ENCODE peak calls at places on chromosomes 3 and 15, in four cellular contexts. N is GM12878, S is HL-60, M is prostate gland. G is an unnamed sample.

GRCh38 chr3:49158108-49158709 is 7.9 kb downstream of the CCDC71 start:
- DNase-seq in S (peak), N (peak), M (no peak), G (no peak)

GRCh38 chr3:112289011-112289410 is 5.0 kb downstream of the SLC9C1 start:
- DNase-seq in M (no peak), S (no peak), N (no peak), G (no peak)

GRCh38 chr15:49808341-49808740 is 187.5 kb downstream of the DTWD1 start:
- DNase-seq in M (no peak), S (no peak), N (no peak), G (no peak)

GRCh38 chr3:71616571-71617021 is 33.1 kb upstream of the FOXP1 start:
- DNase-seq in S (no peak), M (no peak), N (no peak), G (no peak)

GRCh38 chr3:25706213-25706612 is 41.5 kb upstream of the TOP2B start:
- DNase-seq in M (no peak), S (no peak), N (no peak), G (no peak)

GRCh38 chr3:45575491-45575923 is 19.0 kb upstream of the LIMD1 start:
- DNase-seq in M (no peak), N (no peak), S (no peak), G (peak)

GRCh38 chr3:171833775-171834460 is 9.2 kb upstream of the TMEM212 start:
- DNase-seq in S (no peak), N (no peak), M (no peak), G (no peak)

GRCh38 chr15:100737214-100737613 is 134.8 kb downstream of the ASB7 start:
- DNase-seq in N (no peak), S (no peak), M (no peak), G (no peak)

GRCh38 chr15:81292516-81293001 is 31.4 kb downstream of the STARD5 start:
- DNase-seq in S (no peak), M (no peak), N (peak), G (no peak)

GRCh38 chr3:182233957-182234356 is 522.2 kb downstream of the SOX2 start:
- DNase-seq in M (no peak), S (no peak), N (no peak), G (no peak)

GRCh38 chr15:48775556-48775955 is 35.3 kb downstream of the CEP152 start:
- DNase-seq in S (no peak), M (no peak), N (no peak), G (no peak)

GRCh38 chr15:41233367-41233771 is 2.3 kb downstream of the CHP1 start:
- DNase-seq in N (no peak), S (no peak), M (no peak), G (no peak)

GRCh38 chr15:48360841-48361240 is 29.6 kb downstream of the DUT start:
- DNase-seq in S (no peak), N (no peak), M (no peak), G (no peak)

GRCh38 chr15:89621547-89621946 is 33.7 kb downstream of the KIF7 start:
- DNase-seq in N (no peak), M (no peak), S (no peak), G (no peak)

GRCh38 chr15:58957101-58957973 is 23.9 kb upstream of the SLTM start:
- DNase-seq in N (no peak), M (peak), S (no peak), G (no peak)

GRCh38 chr3:14118400-14119165 is 6.1 kb downstream of the CHCHD4 start:
- DNase-seq in S (no peak), M (peak), N (no peak), G (no peak)

GRCh38 chr15:75224281-75224680 is 22.6 kb downstream of the C15orf39 start:
- DNase-seq in N (no peak), M (no peak), S (no peak), G (no peak)

GRCh38 chr15:34953851-34954250 is 15.7 kb downstream of the AQR start:
- DNase-seq in N (no peak), M (no peak), S (no peak), G (no peak)

GRCh38 chr3:115160295-115160694 is 13.2 kb upstream of the ZBTB20 start:
- DNase-seq in S (no peak), N (peak), M (no peak), G (no peak)

GRCh38 chr3:183106635-183107034 is 7.3 kb upstream of the MCCC1 start:
- DNase-seq in S (no peak), M (no peak), N (no peak), G (no peak)

GRCh38 chr15:53716909-53717878 is 42.3 kb downstream of the WDR72 start:
- DNase-seq in N (no peak), M (no peak), S (no peak), G (no peak)

GRCh38 chr3:153889905-153890334 is 231.3 kb upstream of the ARHGEF26 start:
- DNase-seq in N (no peak), M (no peak), S (no peak), G (no peak)

GRCh38 chr3:156694536-156694935 is 20.1 kb downstream of the TIPARP start:
- DNase-seq in M (no peak), S (no peak), N (no peak), G (no peak)

GRCh38 chr3:67481126-67481525 is 173.3 kb downstream of the SUCLG2 start:
- DNase-seq in N (no peak), S (no peak), M (no peak), G (no peak)

GRCh38 chr3:45557886-45558285 is 36.7 kb upstream of the LIMD1 start:
- DNase-seq in M (no peak), N (no peak), S (no peak), G (no peak)

GRCh38 chr3:124923833-124924232 is 10.7 kb downstream of the MUC13 start:
- DNase-seq in N (no peak), S (no peak), M (no peak), G (no peak)

GRCh38 chr3:100602506-100603444 is 6.6 kb upstream of the ADGRG7 start:
- DNase-seq in S (no peak), N (peak), M (no peak), G (no peak)

GRCh38 chr3:46065294-46065705 is 38.0 kb upstream of the XCR1 start:
- DNase-seq in M (peak), S (no peak), N (peak), G (no peak)

GRCh38 chr3:16658004-16658932 is 53.0 kb upstream of the DAZL start:
- DNase-seq in N (no peak), M (no peak), S (peak), G (no peak)

GRCh38 chr3:13273604-13274105 is 146.5 kb downstream of the NUP210 start:
- DNase-seq in S (no peak), M (no peak), N (no peak), G (no peak)

GRCh38 chr3:16299746-16300145 is 34.7 kb downstream of the OXNAD1 start:
- DNase-seq in M (no peak), N (no peak), S (no peak), G (no peak)

GRCh38 chr15:76339302-76340197 is 3.0 kb downstream of the ISL2 start:
- DNase-seq in N (no peak), S (peak), M (no peak), G (no peak)
- TF ChIP-seq POLR2AphosphoS5 in N (no peak), S (no peak), M (no peak), G (peak)

GRCh38 chr3:159764211-159765024 is 224.2 kb upstream of the IL12A start:
- DNase-seq in M (no peak), N (no peak), S (no peak), G (peak)
- TF ChIP-seq POLR2AphosphoS5 in M (no peak), N (no peak), S (no peak), G (peak)

DNA sequence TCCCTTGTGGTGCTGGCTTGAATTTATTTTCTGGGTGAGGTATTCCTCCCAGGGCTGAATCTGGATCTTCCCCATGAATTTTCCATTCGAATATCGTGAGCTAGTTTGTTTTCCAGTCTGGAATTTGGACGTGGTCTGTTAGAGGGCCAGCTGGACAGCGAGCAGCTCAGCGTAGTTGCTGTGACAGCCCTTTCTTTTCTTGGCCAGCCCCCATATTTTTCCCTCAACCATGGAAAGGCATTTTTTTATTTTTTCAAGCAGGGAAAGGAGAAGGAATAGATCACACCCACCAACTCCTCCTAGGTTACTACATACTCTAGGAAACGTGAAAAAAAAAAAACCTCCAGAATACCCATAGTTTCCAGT is 152.0 kb downstream of the KLHL25 start:
- DNase-seq in M (no peak), N (no peak), S (no peak), G (no peak)
- TF ChIP-seq POLR2AphosphoS5 in M (no peak), N (no peak), S (no peak), G (no peak)

GRCh38 chr15:70109522-70109921 is 11.8 kb upstream of the TLE3 start:
- DNase-seq in M (no peak), N (no peak), S (no peak), G (no peak)

GRCh38 chr15:70113304-70113700 is 15.6 kb upstream of the TLE3 start:
- DNase-seq in M (no peak), S (peak), N (no peak), G (peak)

GRCh38 chr15:70112018-70112395 is 14.3 kb upstream of the TLE3 start:
- DNase-seq in N (no peak), M (no peak), S (no peak), G (no peak)

GRCh38 chr15:70109982-70110381 is 12.3 kb upstream of the TLE3 start:
- DNase-seq in N (no peak), S (no peak), M (no peak), G (no peak)

DNA sequence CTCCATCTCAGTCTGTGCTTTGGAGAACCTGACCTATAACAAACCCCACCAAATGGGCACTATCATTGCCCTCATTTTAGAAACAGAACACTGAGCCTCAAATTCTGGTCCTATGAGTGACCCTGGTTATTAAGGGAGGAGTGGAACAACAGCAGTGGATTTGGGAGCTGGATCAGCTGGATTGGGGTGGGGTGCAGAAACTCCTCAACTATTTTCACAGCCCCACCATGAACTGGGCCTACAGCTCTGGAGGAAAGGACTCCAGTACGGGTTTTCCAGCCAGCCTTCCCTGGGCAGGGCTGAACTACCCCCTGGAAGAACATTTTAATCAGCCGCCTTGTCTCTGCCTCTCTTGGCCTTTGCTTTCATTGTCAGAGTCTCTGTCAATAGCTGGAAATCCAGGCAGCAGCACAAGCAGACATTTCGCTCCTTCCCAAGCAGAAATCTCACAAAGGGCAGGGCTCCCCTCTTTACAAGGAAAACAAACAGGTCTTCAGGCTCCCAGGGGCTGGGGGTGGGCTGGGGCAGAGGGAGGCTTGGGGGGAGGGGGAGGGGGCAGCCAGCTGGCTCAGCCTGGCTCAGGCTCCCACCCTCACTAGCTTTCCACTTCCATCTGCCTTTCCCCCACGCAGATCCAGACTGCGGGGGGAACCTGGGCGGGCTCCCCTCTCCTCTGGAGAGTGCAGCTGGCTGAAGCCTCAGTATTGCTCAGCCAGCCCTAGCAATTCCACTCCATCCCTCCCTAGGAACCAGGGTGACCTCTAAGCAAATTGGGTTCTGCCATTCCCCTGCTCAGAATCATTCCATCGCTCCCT is 13.7 kb upstream of the TLE3 start:
- DNase-seq in S (no peak), M (peak), N (no peak), G (peak)
- TF ChIP-seq POLR2AphosphoS5 in S (no peak), M (peak), N (no peak), G (peak)

DNA sequence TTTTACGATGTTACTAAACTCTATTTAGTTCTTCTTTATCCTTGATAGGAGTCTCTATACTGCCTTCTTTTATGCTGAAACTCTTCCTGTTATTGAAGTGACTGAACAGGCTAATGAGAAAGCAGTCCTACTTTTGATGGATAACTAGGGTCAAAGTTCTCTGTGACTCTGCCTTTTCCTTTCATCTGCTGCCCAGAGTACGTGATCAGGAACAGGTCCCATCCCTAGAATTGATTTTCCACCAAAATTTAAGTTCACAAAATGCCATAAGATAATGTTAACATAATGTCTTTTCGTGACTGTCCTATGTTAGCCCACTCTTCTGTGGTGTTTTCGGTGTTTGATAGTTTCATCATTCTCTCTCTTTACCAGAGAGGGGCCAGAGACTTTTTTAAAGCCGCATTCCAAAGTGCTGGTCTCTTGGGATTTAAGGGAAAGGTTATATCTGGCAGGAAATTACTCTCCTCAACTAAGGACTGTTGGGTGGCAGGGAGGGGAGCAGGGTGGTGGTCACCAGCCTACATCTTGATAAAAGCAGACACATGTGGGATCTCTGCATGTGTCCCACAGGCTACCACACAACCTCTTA is 50.3 kb upstream of the PLXND1 start:
- DNase-seq in M (no peak), N (no peak), S (no peak), G (no peak)
- TF ChIP-seq POLR2AphosphoS5 in M (no peak), N (no peak), S (no peak), G (no peak)

DNA sequence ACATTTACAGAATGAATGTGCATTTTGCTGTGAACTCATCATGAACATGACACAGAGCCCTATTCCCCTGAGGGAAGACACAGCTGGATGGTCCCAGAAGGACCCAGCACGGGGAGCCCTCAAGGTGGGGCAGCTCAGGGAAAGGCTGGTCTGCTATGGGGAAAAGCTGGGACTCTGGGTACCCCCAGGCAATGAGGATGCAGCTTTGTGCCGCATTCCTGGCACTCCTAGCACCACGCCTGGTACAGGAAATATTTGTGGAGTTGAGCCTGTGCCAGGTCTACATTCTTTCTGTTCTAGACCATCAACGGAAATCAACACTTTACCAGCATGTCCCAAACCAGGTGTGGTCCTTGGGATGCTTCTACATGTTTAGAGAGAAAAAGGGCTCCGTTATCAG is 74.0 kb downstream of the SRGAP3 start:
- DNase-seq in N (no peak), M (peak), S (no peak), G (peak)
- TF ChIP-seq POLR2AphosphoS5 in N (no peak), M (peak), S (no peak), G (no peak)

DNA sequence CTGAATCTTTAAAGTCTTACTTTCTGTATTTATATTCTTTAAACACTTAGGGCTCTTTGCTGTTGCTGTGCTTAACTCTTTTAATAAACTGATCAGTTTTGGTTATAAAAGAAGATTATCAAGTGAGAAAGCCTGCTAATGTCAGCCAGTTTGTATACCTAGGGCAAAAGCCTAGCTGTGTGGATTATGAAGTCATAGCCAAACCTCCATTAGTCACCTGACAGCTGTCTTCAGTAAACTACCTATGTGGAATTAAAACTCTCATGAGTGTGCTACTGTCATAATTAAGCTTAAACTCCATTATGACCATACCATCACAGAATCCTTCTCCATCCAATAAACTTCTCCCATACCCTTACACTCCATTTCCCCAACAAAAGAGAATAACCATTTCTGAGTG is 762.7 kb downstream of the NTRK3 start:
- DNase-seq in M (no peak), N (no peak), S (no peak), G (no peak)
- TF ChIP-seq POLR2AphosphoS5 in M (no peak), N (no peak), S (no peak), G (no peak)

DNA sequence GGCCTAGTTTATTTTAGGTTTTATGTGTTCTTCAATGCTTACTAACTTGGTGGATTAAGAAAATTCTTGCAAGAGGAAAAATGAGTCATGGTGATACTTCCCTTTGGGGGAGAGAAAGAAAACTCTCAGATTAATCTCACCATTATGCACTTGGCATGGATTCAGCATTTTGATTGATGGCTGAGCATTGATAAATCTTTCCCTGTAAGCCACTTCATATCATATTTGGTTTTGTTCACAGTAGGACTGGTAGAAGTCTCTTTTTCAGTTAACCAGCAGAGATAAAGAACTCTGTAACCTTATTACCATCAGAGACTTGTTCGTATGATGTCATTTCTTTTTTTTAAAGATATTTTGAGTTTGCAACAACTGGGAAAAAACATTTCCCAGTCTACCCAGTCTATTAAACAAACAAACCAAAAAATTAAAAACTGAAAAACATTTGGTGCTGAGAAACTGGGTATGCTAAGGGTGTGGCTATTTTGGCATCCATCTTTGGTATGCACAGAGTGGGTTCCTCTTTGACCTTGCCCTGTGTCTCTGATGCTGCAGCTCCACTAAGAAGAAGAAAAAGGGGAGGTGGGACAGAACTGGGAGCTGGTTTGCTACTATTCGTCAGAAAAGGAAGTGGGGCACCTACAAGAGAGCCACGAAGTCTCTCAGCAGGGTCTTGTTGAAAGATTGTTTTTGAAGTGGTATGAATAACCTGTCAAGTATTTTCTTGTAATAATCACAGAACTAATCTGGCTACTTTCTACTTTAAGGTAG is 17.2 kb downstream of the TMOD3 start:
- DNase-seq in N (no peak), S (peak), M (no peak), G (no peak)
- TF ChIP-seq POLR2AphosphoS5 in N (no peak), S (no peak), M (no peak), G (no peak)

DNA sequence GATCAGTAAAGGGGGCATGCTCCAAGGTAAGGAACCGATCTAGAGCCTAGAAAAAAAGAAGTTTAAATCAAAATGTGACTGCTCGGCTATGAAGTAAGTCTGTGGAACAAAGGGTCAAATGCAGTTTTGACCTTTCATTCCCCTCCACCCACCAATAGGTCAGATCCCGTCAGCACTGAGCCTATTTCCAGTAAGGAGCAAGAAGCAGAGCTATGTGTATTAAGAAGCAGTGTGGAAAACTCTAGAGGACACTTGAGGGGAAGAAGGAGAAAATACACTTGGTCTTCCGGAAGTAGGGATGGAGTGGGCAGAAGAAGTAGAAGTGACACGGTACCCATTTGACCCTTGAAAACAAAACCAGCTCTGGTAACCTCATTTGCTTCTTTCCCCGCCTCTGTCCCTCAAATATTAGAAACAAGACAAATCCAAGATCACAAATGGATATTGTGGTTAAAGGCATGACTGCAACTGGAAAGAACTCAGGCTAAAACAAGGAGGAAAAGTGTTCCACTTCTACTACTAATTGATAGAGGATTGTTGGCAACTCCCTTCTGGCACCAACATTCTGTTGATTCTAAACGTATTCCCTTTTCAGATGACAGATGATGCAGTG is 888.3 kb upstream of the NR2F2 start:
- DNase-seq in N (no peak), M (no peak), S (no peak), G (no peak)
- TF ChIP-seq POLR2AphosphoS5 in N (no peak), M (no peak), S (no peak), G (no peak)

G was measured in upper lobe of left lung.